ENCODE peak calls at places on chromosomes 7 and 10, in six cellular contexts. H is PC-3, V is transverse colon, D is astrocyte of the spinal cord, Y is trophoblast cell, J is SJSA1. O is an unnamed sample.

GRCh38 chr10:100894033-100894432 is 18.7 kb upstream of the SLF2 start:
- DNase-seq in H (peak), V (peak), D (no peak), Y (no peak), J (no peak), O (no peak)

GRCh38 chr7:66505531-66506451 is 122.9 kb upstream of the KCTD7 start:
- DNase-seq in H (no peak), V (no peak), D (no peak), Y (no peak), J (no peak), O (no peak)

GRCh38 chr10:118948784-118949183 is 80.7 kb upstream of the NANOS1 start:
- DNase-seq in H (no peak), V (no peak), D (no peak), Y (no peak), J (peak), O (no peak)

GRCh38 chr7:156768698-156769472 is 124.1 kb downstream of the LMBR1 start:
- DNase-seq in H (peak), V (no peak), D (no peak), Y (peak), J (no peak), O (no peak)

GRCh38 chr10:44362866-44363711 is 21.8 kb downstream of the CXCL12 start:
- DNase-seq in H (no peak), V (no peak), D (no peak), Y (no peak), J (no peak), O (no peak)

GRCh38 chr7:98879198-98879988 is 1.1 kb downstream of the TRRAP start:
- DNase-seq in H (peak), V (peak), D (no peak), Y (peak), J (no peak), O (no peak)

GRCh38 chr10:79273603-79274002 is 73.7 kb upstream of the PPIF start:
- DNase-seq in H (no peak), V (no peak), D (no peak), Y (no peak), J (no peak), O (no peak)

GRCh38 chr7:6228363-6228762 is 44.1 kb downstream of the CYTH3 start:
- DNase-seq in H (no peak), V (no peak), D (peak), Y (no peak), J (no peak), O (no peak)

GRCh38 chr7:69612981-69613380 is 14.7 kb downstream of the AUTS2 start:
- DNase-seq in H (no peak), V (no peak), D (no peak), Y (no peak), J (no peak), O (no peak)

GRCh38 chr10:60955957-60956425 is 12.0 kb upstream of the RHOBTB1 start:
- DNase-seq in H (peak), V (no peak), D (peak), Y (peak), J (no peak), O (no peak)

GRCh38 chr10:129365767-129366400 is 101.2 kb upstream of the MGMT start:
- DNase-seq in H (no peak), V (no peak), D (no peak), Y (no peak), J (no peak), O (no peak)

GRCh38 chr7:43725251-43725650 is 4.1 kb downstream of the COA1 start:
- DNase-seq in H (no peak), V (no peak), D (no peak), Y (no peak), J (no peak), O (no peak)

GRCh38 chr7:6167004-6167551 is 105.3 kb downstream of the CYTH3 start:
- DNase-seq in H (no peak), V (no peak), D (no peak), Y (no peak), J (no peak), O (no peak)

GRCh38 chr10:132364594-132364970 is 32.4 kb upstream of the PWWP2B start:
- DNase-seq in H (no peak), V (no peak), D (no peak), Y (no peak), J (no peak), O (no peak)

GRCh38 chr10:4981722-4982471 is 18.7 kb downstream of the AKR1C1 start:
- DNase-seq in H (peak), V (peak), D (peak), Y (peak), J (no peak), O (peak)

GRCh38 chr7:7563269-7563668 is 3.4 kb upstream of the MIOS start:
- DNase-seq in H (peak), V (no peak), D (no peak), Y (no peak), J (no peak), O (no peak)

GRCh38 chr7:124085168-124085567 is 52.3 kb upstream of the TMEM229A start:
- DNase-seq in H (peak), V (peak), D (peak), Y (no peak), J (no peak), O (no peak)

GRCh38 chr10:122643931-122644534 is 55.6 kb downstream of the C10orf120 start:
- DNase-seq in H (no peak), V (no peak), D (no peak), Y (no peak), J (no peak), O (no peak)

GRCh38 chr7:37480642-37481041 is 32.0 kb upstream of the ELMO1 start:
- DNase-seq in H (no peak), V (no peak), D (no peak), Y (no peak), J (no peak), O (no peak)

GRCh38 chr7:35869810-35870209 is 69.0 kb downstream of the SEPTIN7 start:
- DNase-seq in H (no peak), V (no peak), D (peak), Y (no peak), J (no peak), O (no peak)

GRCh38 chr10:43853369-43853768 is 204.7 kb upstream of the ZNF32 start:
- DNase-seq in H (no peak), V (no peak), D (no peak), Y (no peak), J (no peak), O (no peak)

GRCh38 chr10:108421256-108421655 is 1256.8 kb upstream of the SORCS1 start:
- DNase-seq in H (no peak), V (no peak), D (no peak), Y (no peak), J (no peak), O (no peak)

GRCh38 chr10:91590904-91591791 is 41.7 kb downstream of the PPP1R3C start:
- DNase-seq in H (peak), V (peak), D (peak), Y (no peak), J (peak), O (no peak)

GRCh38 chr7:149171894-149172533 is 23.3 kb upstream of the ZNF282 start:
- DNase-seq in H (peak), V (no peak), D (no peak), Y (no peak), J (no peak), O (no peak)

GRCh38 chr7:134856692-134857091 is 77.3 kb downstream of the CALD1 start:
- DNase-seq in H (no peak), V (no peak), D (peak), Y (no peak), J (no peak), O (no peak)

GRCh38 chr10:4291995-4292394 is 507.0 kb upstream of the KLF6 start:
- DNase-seq in H (no peak), V (no peak), D (no peak), Y (no peak), J (no peak), O (no peak)

GRCh38 chr7:18866359-18867036 is 250.9 kb downstream of the TWIST1 start:
- DNase-seq in H (peak), V (peak), D (peak), Y (no peak), J (peak), O (no peak)
- H3K4me3 ChIP-seq in H (no peak), V (no peak), D (no peak), Y (no peak), J (no peak), O (no peak)

DNA sequence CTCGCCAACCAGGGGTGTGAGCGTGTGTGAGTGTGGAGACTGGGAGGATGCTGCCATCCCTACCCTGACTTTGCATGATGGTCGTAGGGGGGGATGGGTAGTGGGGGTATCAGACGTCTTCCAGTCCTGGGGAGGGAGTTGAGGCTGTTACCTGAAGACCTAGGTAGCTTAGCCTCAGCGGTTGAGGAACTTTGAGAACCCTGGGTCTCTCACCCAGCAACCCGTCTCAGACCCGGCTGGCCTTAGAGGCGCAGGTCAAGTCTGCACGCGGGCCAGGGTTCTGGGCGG is 2.7 kb downstream of the SLC4A2 start:
- DNase-seq in H (no peak), V (no peak), D (no peak), Y (no peak), J (no peak), O (no peak)
- H3K4me3 ChIP-seq in H (peak), V (no peak), D (no peak), Y (no peak), J (no peak), O (peak)

GRCh38 chr7:93047514-93048099 is 70.2 kb downstream of the SAMD9 start:
- DNase-seq in H (no peak), V (no peak), D (no peak), Y (no peak), J (no peak), O (no peak)

GRCh38 chr7:93040355-93040754 is 77.4 kb downstream of the SAMD9 start:
- DNase-seq in H (no peak), V (no peak), D (no peak), Y (no peak), J (no peak), O (no peak)

GRCh38 chr7:93046641-93047040 is 71.1 kb downstream of the SAMD9 start:
- DNase-seq in H (peak), V (no peak), D (no peak), Y (no peak), J (peak), O (no peak)

GRCh38 chr7:93044147-93044810 is 73.5 kb downstream of the SAMD9 start:
- DNase-seq in H (peak), V (no peak), D (peak), Y (no peak), J (peak), O (peak)

GRCh38 chr7:93043393-93043985 is 74.3 kb downstream of the SAMD9 start:
- DNase-seq in H (no peak), V (no peak), D (peak), Y (no peak), J (peak), O (no peak)
- H3K4me3 ChIP-seq in H (no peak), V (no peak), D (peak), Y (no peak), J (peak), O (no peak)

GRCh38 chr7:55094122-55094690 is 75.4 kb downstream of the EGFR start:
- DNase-seq in H (no peak), V (no peak), D (no peak), Y (no peak), J (no peak), O (no peak)

GRCh38 chr7:55096318-55096717 is 77.5 kb downstream of the EGFR start:
- DNase-seq in H (no peak), V (no peak), D (no peak), Y (no peak), J (no peak), O (no peak)

GRCh38 chr7:55095672-55096071 is 76.9 kb downstream of the EGFR start:
- DNase-seq in H (no peak), V (no peak), D (no peak), Y (no peak), J (no peak), O (no peak)

GRCh38 chr7:55092186-55092976 is 73.6 kb downstream of the EGFR start:
- DNase-seq in H (no peak), V (no peak), D (no peak), Y (no peak), J (no peak), O (no peak)

GRCh38 chr7:55093674-55094073 is 74.9 kb downstream of the EGFR start:
- DNase-seq in H (no peak), V (no peak), D (no peak), Y (peak), J (no peak), O (no peak)
- H3K4me3 ChIP-seq in H (no peak), V (no peak), D (no peak), Y (no peak), J (no peak), O (no peak)

GRCh38 chr7:128938524-128939074 is 872 bp downstream of the IRF5 start:
- DNase-seq in H (no peak), V (peak), D (no peak), Y (no peak), J (peak), O (no peak)

GRCh38 chr7:128937647-128938523 is at the start of gene IRF5:
- DNase-seq in H (peak), V (peak), D (no peak), Y (peak), J (peak), O (no peak)

GRCh38 chr7:128936798-128937197 is 929 bp upstream of the IRF5 start:
- DNase-seq in H (no peak), V (no peak), D (no peak), Y (no peak), J (no peak), O (no peak)

GRCh38 chr7:128939075-128939860 is 1.5 kb downstream of the IRF5 start:
- DNase-seq in H (no peak), V (no peak), D (no peak), Y (no peak), J (peak), O (no peak)

GRCh38 chr7:128937271-128937646 is 468 bp upstream of the IRF5 start:
- DNase-seq in H (no peak), V (no peak), D (no peak), Y (no peak), J (no peak), O (no peak)
- H3K4me3 ChIP-seq in H (peak), V (no peak), D (no peak), Y (no peak), J (no peak), O (peak)

O was measured in NT2/D1.